ENCODE peak calls at places on chromosomes 11 and 22, in six cellular contexts. Z is K562, W is H1, M is HepG2, K is GM12878, P is SK-N-SH. L is an unnamed sample.

GRCh38 chr22:44862981-44863860 is 110.8 kb downstream of the ARHGAP8 start:
- DNase-seq in K (no peak), W (no peak), Z (peak), P (no peak), M (no peak), L (no peak)

GRCh38 chr11:71446942-71447688 is 1.1 kb downstream of the DHCR7 start:
- DNase-seq in K (no peak), Z (no peak), W (no peak), M (peak), P (no peak), L (peak)

GRCh38 chr22:32501797-32502290 is 27.2 kb downstream of the FBXO7 start:
- DNase-seq in Z (no peak), W (no peak), P (no peak), M (no peak), K (no peak), L (no peak)

GRCh38 chr11:65743928-65744698 is 23.5 kb upstream of the RNASEH2C start:
- DNase-seq in M (peak), Z (peak), P (peak), W (peak), K (no peak), L (peak)

GRCh38 chr22:23832226-23833016 is 6.4 kb downstream of the DERL3 start:
- DNase-seq in M (no peak), K (no peak), Z (no peak), P (peak), W (no peak), L (no peak)

GRCh38 chr11:27431808-27432207 is 40.8 kb downstream of the LGR4 start:
- DNase-seq in W (no peak), M (no peak), P (no peak), K (no peak), Z (no peak), L (no peak)

GRCh38 chr11:8213390-8213789 is 44.6 kb upstream of the RIC3 start:
- DNase-seq in P (no peak), M (no peak), K (no peak), Z (no peak), W (no peak), L (no peak)

GRCh38 chr11:57370251-57370650 is 10.7 kb downstream of the PRG3 start:
- DNase-seq in M (no peak), Z (no peak), P (no peak), W (no peak), K (no peak), L (no peak)

GRCh38 chr22:43747877-43748276 is 64.2 kb downstream of the EFCAB6 start:
- DNase-seq in W (no peak), P (no peak), K (no peak), Z (no peak), M (no peak), L (no peak)

GRCh38 chr11:128480066-128480465 is 107.3 kb downstream of the ETS1 start:
- DNase-seq in W (no peak), K (no peak), P (no peak), Z (no peak), M (no peak), L (no peak)

GRCh38 chr22:30227438-30228228 is 18.9 kb downstream of the LIF start:
- DNase-seq in W (no peak), M (no peak), K (no peak), Z (no peak), P (no peak), L (no peak)

GRCh38 chr11:68216171-68216938 is 3.3 kb upstream of the KMT5B start:
- DNase-seq in Z (no peak), K (no peak), P (no peak), W (no peak), M (no peak), L (peak)

GRCh38 chr11:31692466-31692865 is 118.7 kb downstream of the PAX6 start:
- DNase-seq in W (no peak), M (no peak), K (no peak), P (no peak), Z (no peak), L (no peak)

GRCh38 chr22:16955678-16956210 is 52.3 kb downstream of the GAB4 start:
- DNase-seq in P (no peak), W (no peak), M (no peak), Z (no peak), K (no peak), L (no peak)

GRCh38 chr11:7004482-7004881 is 15.7 kb downstream of the ZNF214 start:
- DNase-seq in Z (no peak), W (no peak), M (no peak), K (no peak), P (no peak), L (no peak)

GRCh38 chr11:2704896-2705606 is 5.3 kb upstream of the KCNQ1OT1 start:
- DNase-seq in W (no peak), K (no peak), P (peak), M (no peak), Z (no peak), L (no peak)

GRCh38 chr22:47775686-47776085 is 1013.2 kb downstream of the TBC1D22A start:
- DNase-seq in P (no peak), Z (no peak), K (no peak), M (no peak), W (no peak), L (peak)

GRCh38 chr11:119055901-119056300 is 1.1 kb downstream of the HYOU1 start:
- DNase-seq in W (no peak), P (peak), Z (peak), M (peak), K (no peak), L (peak)

GRCh38 chr22:33894036-33894435 is 26.2 kb downstream of the LARGE1 start:
- DNase-seq in Z (no peak), M (no peak), W (no peak), K (no peak), P (no peak), L (no peak)

GRCh38 chr11:114083256-114084252 is 24.0 kb downstream of the ZBTB16 start:
- DNase-seq in K (no peak), P (no peak), M (no peak), W (no peak), Z (no peak), L (no peak)

GRCh38 chr11:61369372-61370348 is 7.5 kb downstream of the TMEM138 start:
- DNase-seq in W (no peak), K (peak), Z (no peak), M (peak), P (no peak), L (no peak)

GRCh38 chr11:61111786-61112517 is 9.7 kb downstream of the CD5 start:
- DNase-seq in K (no peak), P (no peak), W (no peak), Z (no peak), M (no peak), L (no peak)

GRCh38 chr11:78228467-78228866 is 39.7 kb downstream of the USP35 start:
- DNase-seq in K (peak), M (peak), Z (peak), W (no peak), P (peak), L (peak)

GRCh38 chr11:129333873-129334272 is 41.8 kb upstream of the BARX2 start:
- DNase-seq in M (no peak), P (no peak), K (no peak), W (no peak), Z (no peak), L (no peak)

DNA sequence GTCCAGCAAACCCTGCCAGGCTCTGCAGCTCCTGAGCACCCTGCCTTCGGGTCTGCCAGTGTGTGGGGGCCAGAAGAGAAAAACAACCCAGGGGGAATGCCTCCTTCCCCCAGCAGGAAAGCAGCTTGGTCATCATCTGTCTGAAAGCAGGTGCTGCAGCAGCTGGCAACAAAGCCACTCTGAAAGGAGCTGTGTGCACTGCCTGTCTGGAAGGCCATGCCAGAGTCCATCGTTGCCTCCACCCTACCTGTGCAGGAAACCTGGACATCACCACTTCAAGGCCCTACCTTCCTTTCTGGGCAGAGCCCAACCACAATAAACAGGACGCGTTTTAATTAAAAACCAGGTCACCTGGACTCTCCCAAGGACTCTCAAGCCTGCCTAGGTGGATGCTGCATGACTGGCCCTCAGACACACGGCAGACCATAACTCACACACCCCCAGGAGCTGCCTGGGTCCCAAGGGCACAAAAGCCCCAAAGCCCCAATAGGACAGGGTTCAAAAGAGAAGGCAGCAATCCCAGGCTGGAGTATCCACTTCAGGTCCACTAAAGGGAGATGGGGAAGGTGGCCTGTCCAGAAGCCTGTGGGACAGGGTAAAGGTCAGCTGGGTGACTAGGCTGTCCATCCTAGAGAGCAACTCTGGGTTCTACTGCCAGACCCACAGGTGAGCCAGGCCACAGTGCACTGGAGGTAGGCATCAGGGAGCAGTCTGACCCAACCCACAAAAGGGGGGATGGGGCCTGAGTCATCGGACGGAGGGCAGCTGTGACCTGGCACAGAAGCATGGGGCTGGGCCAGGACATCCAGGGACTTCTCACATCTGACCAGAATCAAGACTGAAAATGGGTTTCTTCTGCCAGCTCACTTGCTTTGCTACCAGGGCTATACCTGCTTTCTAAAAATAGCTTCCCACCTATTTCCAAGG is 6.1 kb downstream of the GNB1L start:
- DNase-seq in W (no peak), P (no peak), M (no peak), K (no peak), Z (peak), L (peak)
- TF ChIP-seq JUND in W (no peak), P (no peak), M (no peak), K (no peak), Z (no peak), L (no peak)

GRCh38 chr11:271316-271715 is 6.9 kb upstream of the NLRP6 start:
- DNase-seq in M (no peak), W (no peak), P (no peak), K (no peak), Z (no peak), L (no peak)
- TF ChIP-seq JUND in M (no peak), W (no peak), P (no peak), K (no peak), Z (no peak), L (no peak)

GRCh38 chr11:43987384-43988039 is 45.1 kb downstream of the C11orf96 start:
- DNase-seq in W (no peak), M (no peak), P (peak), K (no peak), Z (no peak), L (no peak)
- TF ChIP-seq JUND in W (no peak), M (no peak), P (no peak), K (no peak), Z (no peak), L (no peak)

DNA sequence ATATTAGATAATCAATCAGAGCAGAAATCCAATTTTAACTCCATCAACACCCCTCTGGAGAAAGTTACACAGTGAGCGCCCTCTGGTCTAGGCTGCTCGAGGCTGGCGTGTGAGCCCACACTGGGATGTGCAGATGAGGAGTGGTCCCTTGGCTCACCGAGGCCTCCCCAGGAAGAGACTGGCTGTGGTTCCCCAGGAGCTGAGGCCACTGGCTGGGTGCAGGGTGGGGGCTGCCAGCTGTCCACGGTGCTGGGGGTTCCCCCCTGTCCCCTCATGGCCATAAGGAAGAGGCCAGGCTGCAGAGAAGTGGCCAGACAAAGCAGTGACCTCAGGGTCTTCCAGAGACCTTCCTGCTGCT is 750.7 kb downstream of the BRD1 start:
- DNase-seq in P (peak), M (no peak), W (no peak), Z (no peak), K (no peak), L (no peak)
- TF ChIP-seq JUND in P (no peak), M (no peak), W (no peak), Z (no peak), K (no peak), L (no peak)

GRCh38 chr22:18066181-18066859 is 11.5 kb upstream of the PEX26 start:
- DNase-seq in K (no peak), Z (no peak), W (no peak), P (no peak), M (no peak), L (no peak)
- TF ChIP-seq JUND in K (no peak), Z (no peak), W (no peak), P (no peak), M (no peak), L (no peak)

GRCh38 chr22:26894766-26895485 is 237.5 kb downstream of the MIAT start:
- DNase-seq in M (peak), K (no peak), Z (no peak), W (no peak), P (no peak), L (no peak)
- TF ChIP-seq JUND in M (no peak), K (no peak), Z (no peak), W (no peak), P (peak), L (no peak)

DNA sequence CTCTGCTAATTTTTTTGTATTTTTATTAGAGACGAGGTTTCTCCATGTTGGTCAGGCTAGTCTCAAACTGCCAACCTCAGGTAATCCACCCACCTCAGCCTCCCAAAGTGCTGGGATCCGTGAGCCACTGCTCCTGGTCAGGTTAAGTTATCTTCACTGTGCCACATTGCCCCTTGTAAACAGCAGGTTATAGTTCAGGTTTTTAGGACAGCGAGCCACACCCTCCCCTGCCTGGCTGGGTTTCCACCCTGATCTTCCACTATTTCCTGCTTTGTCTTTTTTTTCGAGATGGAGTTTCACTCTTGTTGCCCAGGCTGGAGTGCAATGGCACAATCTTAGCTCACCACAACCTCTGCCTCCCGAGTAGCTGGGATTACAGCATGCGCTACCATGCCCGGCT is 16.1 kb downstream of the ACO2 start:
- DNase-seq in M (no peak), P (no peak), Z (no peak), W (no peak), K (no peak), L (no peak)
- TF ChIP-seq JUND in M (no peak), P (no peak), Z (no peak), W (no peak), K (no peak), L (no peak)

L was measured in T47D.